ENCODE peak calls at places on chromosomes 7 and 10, in seven cellular contexts. X, S, L, D, H, Z and O are unnamed samples.

GRCh38 chr7:111903016-111903415 is 303.2 kb downstream of the DOCK4 start:
- DNase-seq in S (no peak), Z (no peak), H (no peak), L (no peak), X (no peak), D (no peak), O (no peak)

GRCh38 chr7:105982388-105982787 is 19.3 kb downstream of the CDHR3 start:
- DNase-seq in H (no peak), L (no peak), S (peak), Z (no peak), X (no peak), D (no peak), O (peak)

GRCh38 chr7:155439311-155440017 is 18.5 kb upstream of the EN2 start:
- DNase-seq in L (no peak), D (no peak), Z (no peak), S (no peak), X (no peak), H (no peak), O (no peak)

GRCh38 chr10:122657734-122658133 is 41.9 kb downstream of the C10orf120 start:
- DNase-seq in Z (no peak), L (no peak), D (no peak), X (no peak), H (no peak), S (no peak), O (no peak)

GRCh38 chr7:101378808-101379207 is 16.1 kb downstream of the COL26A1 start:
- DNase-seq in H (no peak), D (peak), X (no peak), L (no peak), Z (no peak), S (peak), O (no peak)

GRCh38 chr10:61325596-61325995 is 127.6 kb downstream of the TMEM26 start:
- DNase-seq in H (no peak), X (no peak), L (no peak), S (no peak), Z (no peak), D (no peak), O (no peak)

GRCh38 chr7:38660427-38661099 is 29.4 kb upstream of the AMPH start:
- DNase-seq in H (peak), S (peak), X (no peak), D (no peak), Z (no peak), L (no peak), O (no peak)

GRCh38 chr10:44958196-44958896 is 1.3 kb upstream of the RASSF4 start:
- DNase-seq in H (no peak), S (peak), L (no peak), Z (peak), D (peak), X (no peak), O (no peak)

GRCh38 chr10:131082991-131083465 is 228.5 kb downstream of the TCERG1L start:
- DNase-seq in H (no peak), D (no peak), L (no peak), Z (peak), X (no peak), S (no peak), O (no peak)

GRCh38 chr10:62430881-62431280 is 56.7 kb downstream of the ZNF365 start:
- DNase-seq in S (no peak), Z (no peak), L (no peak), D (no peak), X (no peak), H (no peak), O (no peak)

GRCh38 chr10:37734971-37735370 is 122.4 kb downstream of the ZNF248 start:
- DNase-seq in D (no peak), L (no peak), Z (no peak), X (no peak), S (no peak), H (no peak), O (no peak)

GRCh38 chr10:43404675-43405221 is 4.2 kb downstream of the HNRNPF start:
- DNase-seq in L (no peak), S (no peak), D (no peak), X (no peak), H (no peak), Z (no peak), O (no peak)

GRCh38 chr7:16967174-16967868 is 85.5 kb upstream of the AGR3 start:
- DNase-seq in L (no peak), X (no peak), H (no peak), Z (no peak), D (peak), S (no peak), O (no peak)

GRCh38 chr7:157674027-157674714 is 337.4 kb downstream of the DNAJB6 start:
- DNase-seq in S (peak), Z (no peak), D (no peak), L (no peak), X (no peak), H (peak), O (no peak)

GRCh38 chr7:2260820-2261219 is 18.8 kb downstream of the NUDT1 start:
- DNase-seq in X (no peak), D (no peak), Z (no peak), H (no peak), S (no peak), L (no peak), O (peak)

GRCh38 chr10:51718804-51719291 is 19.5 kb upstream of the CSTF2T start:
- DNase-seq in S (peak), H (no peak), L (no peak), Z (no peak), D (no peak), X (no peak), O (no peak)

GRCh38 chr7:143387156-143387975 is 6.2 kb downstream of the ZYX start:
- DNase-seq in Z (no peak), L (no peak), H (peak), X (no peak), S (peak), D (no peak), O (no peak)

GRCh38 chr10:75418287-75418686 is 13.1 kb upstream of the LRMDA start:
- DNase-seq in L (no peak), X (no peak), S (no peak), Z (no peak), D (no peak), H (no peak), O (no peak)
- H3K27ac ChIP-seq in L (no peak), X (no peak), S (no peak), Z (no peak), D (no peak), H (no peak), O (no peak)

DNA sequence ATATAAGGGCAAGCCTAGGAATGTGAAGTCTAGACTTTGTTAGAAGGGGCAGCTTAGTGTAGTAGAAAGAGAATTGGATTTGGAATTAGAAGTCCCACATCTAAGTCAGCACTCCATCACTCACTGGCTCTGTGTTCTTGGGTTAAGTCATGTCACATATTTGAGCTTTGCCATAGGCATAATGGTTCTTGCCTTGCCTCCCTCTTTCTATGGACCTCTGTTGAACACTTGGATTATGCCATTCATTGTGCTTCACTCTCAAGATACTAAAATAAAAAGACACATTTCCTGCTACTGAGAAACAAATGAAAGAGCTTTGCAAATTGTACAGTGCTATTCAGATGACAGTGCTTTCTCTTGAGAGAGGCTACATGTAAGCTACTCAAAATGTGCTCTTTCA is 35.9 kb downstream of the SEC23IP start:
- DNase-seq in X (no peak), H (no peak), Z (no peak), S (no peak), D (no peak), L (no peak), O (no peak)
- H3K27ac ChIP-seq in X (no peak), H (no peak), Z (no peak), S (no peak), D (no peak), L (no peak), O (no peak)

GRCh38 chr7:129851810-129852209 is 101.0 kb downstream of the UBE2H start:
- DNase-seq in S (no peak), X (no peak), H (no peak), D (no peak), Z (peak), L (no peak), O (no peak)
- H3K27ac ChIP-seq in S (no peak), X (no peak), H (no peak), D (no peak), Z (peak), L (no peak), O (no peak)

GRCh38 chr7:98078197-98078870 is 28.3 kb upstream of the LMTK2 start:
- DNase-seq in D (no peak), X (no peak), Z (peak), L (no peak), S (no peak), H (no peak), O (peak)
- H3K27ac ChIP-seq in D (no peak), X (no peak), Z (peak), L (no peak), S (no peak), H (no peak), O (no peak)